ENCODE peak calls at places on chromosomes 7 and 10, in nine cellular contexts. Y is thoracic aorta, E is fibroblast of pulmonary artery, G is nephron progenitor cell, X is body of pancreas, R is endothelial cell of umbilical vein, S is pancreas, U is brain microvascular endothelial cell, F is foreskin fibroblast. N is an unnamed sample.

GRCh38 chr10:101305241-101306230 is 48.4 kb upstream of the BTRC start:
- DNase-seq in Y (no peak), E (no peak), F (no peak), G (no peak), U (no peak), X (no peak), S (no peak), R (no peak), N (no peak)

GRCh38 chr7:32336726-32337125 is 153.5 kb downstream of the LSM5 start:
- DNase-seq in U (no peak), S (no peak), E (no peak), Y (no peak), X (no peak), R (no peak), G (no peak), F (no peak), N (no peak)

GRCh38 chr10:67978749-67979148 is 94.3 kb downstream of the SIRT1 start:
- DNase-seq in S (no peak), R (no peak), E (no peak), Y (no peak), F (no peak), U (no peak), X (no peak), G (no peak), N (no peak)

GRCh38 chr7:31098606-31099360 is 46.7 kb downstream of the ADCYAP1R1 start:
- DNase-seq in R (no peak), E (no peak), X (peak), Y (no peak), F (no peak), G (no peak), U (no peak), S (no peak), N (no peak)

GRCh38 chr7:83469076-83469475 is 179.9 kb downstream of the SEMA3E start:
- DNase-seq in G (no peak), S (no peak), E (peak), X (no peak), Y (no peak), F (peak), U (no peak), R (peak), N (no peak)

GRCh38 chr10:113261130-113261529 is 291.7 kb upstream of the HABP2 start:
- DNase-seq in Y (no peak), S (no peak), X (no peak), U (no peak), F (no peak), E (no peak), R (no peak), G (no peak), N (no peak)

GRCh38 chr10:20797290-20797689 is 99.8 kb downstream of the NEBL start:
- DNase-seq in F (no peak), U (no peak), X (no peak), S (no peak), E (no peak), G (no peak), Y (no peak), R (no peak), N (no peak)

GRCh38 chr10:63437334-63437949 is 28.3 kb downstream of the JMJD1C start:
- DNase-seq in G (no peak), E (no peak), S (no peak), F (no peak), X (no peak), R (peak), U (no peak), Y (no peak), N (no peak)

GRCh38 chr7:51067757-51068156 is 248.9 kb downstream of the COBL start:
- DNase-seq in U (peak), Y (no peak), G (peak), F (peak), R (peak), E (peak), S (peak), X (peak), N (peak)

GRCh38 chr7:25093268-25093802 is 31.7 kb downstream of the CYCS start:
- DNase-seq in G (peak), E (peak), Y (no peak), S (peak), X (peak), R (peak), U (peak), F (peak), N (peak)

GRCh38 chr7:13835442-13835841 is 154.0 kb downstream of the ETV1 start:
- DNase-seq in U (no peak), X (no peak), F (no peak), Y (no peak), S (no peak), E (no peak), R (no peak), G (no peak), N (no peak)

GRCh38 chr7:155602750-155603149 is 41.7 kb upstream of the RBM33 start:
- DNase-seq in R (no peak), F (no peak), X (no peak), E (no peak), G (no peak), S (no peak), U (no peak), Y (no peak), N (no peak)

GRCh38 chr7:35258125-35258890 is 4.4 kb upstream of the TBX20 start:
- DNase-seq in F (no peak), U (no peak), S (no peak), E (peak), X (no peak), G (peak), Y (no peak), R (no peak), N (no peak)

GRCh38 chr7:108226723-108227359 is 96.7 kb upstream of the LAMB4 start:
- DNase-seq in U (no peak), S (no peak), R (no peak), X (no peak), G (no peak), Y (no peak), E (no peak), F (no peak), N (no peak)

GRCh38 chr10:18743926-18744325 is 84.7 kb downstream of the ARL5B start:
- DNase-seq in Y (no peak), F (no peak), G (no peak), X (no peak), S (no peak), U (no peak), E (no peak), R (no peak), N (no peak)

GRCh38 chr10:55628260-55628701 is 732.8 kb downstream of the ZWINT start:
- DNase-seq in G (peak), U (no peak), Y (no peak), E (no peak), S (no peak), F (no peak), R (no peak), X (no peak), N (no peak)

GRCh38 chr7:82167568-82168314 is 275.8 kb downstream of the CACNA2D1 start:
- DNase-seq in Y (no peak), G (no peak), U (no peak), F (no peak), X (no peak), R (no peak), E (peak), S (no peak), N (no peak)

GRCh38 chr10:99654390-99654789 is 4.9 kb upstream of the ENTPD7 start:
- DNase-seq in Y (no peak), X (no peak), E (no peak), S (no peak), F (no peak), U (no peak), G (no peak), R (no peak), N (no peak)

GRCh38 chr10:70461397-70462348 is 16.9 kb upstream of the PALD1 start:
- DNase-seq in U (peak), G (peak), X (peak), R (peak), F (peak), E (peak), S (peak), Y (no peak), N (peak)

GRCh38 chr7:139033346-139034114 is 2.3 kb downstream of the ZC3HAV1L start:
- DNase-seq in F (no peak), U (no peak), X (no peak), Y (no peak), S (no peak), G (no peak), E (no peak), R (no peak), N (no peak)

GRCh38 chr7:130180571-130180971 is 24.6 kb downstream of the TMEM209 start:
- DNase-seq in Y (no peak), X (no peak), E (no peak), R (no peak), S (no peak), U (no peak), F (no peak), G (no peak), N (no peak)

GRCh38 chr10:497898-498451 is 191.5 kb downstream of the DIP2C start:
- DNase-seq in E (no peak), G (no peak), Y (no peak), U (no peak), F (no peak), S (no peak), X (no peak), R (no peak), N (no peak)

GRCh38 chr7:25025218-25025671 is 45.3 kb upstream of the OSBPL3 start:
- DNase-seq in Y (no peak), E (peak), R (peak), S (no peak), U (peak), G (no peak), F (peak), X (no peak), N (peak)

GRCh38 chr10:6033954-6034353 is 28.2 kb downstream of the IL2RA start:
- DNase-seq in E (no peak), R (no peak), U (no peak), X (no peak), F (no peak), G (no peak), Y (no peak), S (no peak), N (no peak)

GRCh38 chr10:103481974-103482531 is 3.0 kb upstream of the CALHM3 start:
- DNase-seq in F (peak), R (peak), E (peak), S (no peak), G (no peak), Y (no peak), X (peak), U (peak), N (peak)

GRCh38 chr10:123007558-123008378 is 827 bp downstream of the IKZF5 start:
- DNase-seq in F (peak), R (peak), E (peak), Y (no peak), X (peak), G (peak), S (peak), U (peak), N (peak)

GRCh38 chr10:28054211-28054888 is 55.5 kb upstream of the ODAD2 start:
- DNase-seq in F (peak), U (peak), E (peak), S (no peak), R (peak), Y (no peak), G (no peak), X (no peak), N (no peak)

GRCh38 chr7:157195868-157196267 is 57.1 kb downstream of the UBE3C start:
- DNase-seq in Y (no peak), F (no peak), R (no peak), S (no peak), X (no peak), U (no peak), E (no peak), G (no peak), N (no peak)

GRCh38 chr10:98309366-98310355 is 41.7 kb upstream of the LOXL4 start:
- DNase-seq in X (peak), U (peak), S (peak), F (peak), R (peak), E (peak), Y (peak), G (peak), N (peak)

GRCh38 chr10:19518632-19519031 is 297.6 kb upstream of the PLXDC2 start:
- DNase-seq in U (no peak), G (no peak), Y (no peak), F (no peak), R (no peak), X (no peak), S (no peak), E (no peak), N (no peak)

GRCh38 chr7:158299607-158300006 is 288.0 kb downstream of the PTPRN2 start:
- DNase-seq in X (no peak), S (no peak), R (no peak), E (no peak), G (no peak), F (no peak), Y (no peak), U (no peak), N (no peak)

GRCh38 chr10:104735036-104735435 is 93.9 kb downstream of the SORCS3 start:
- DNase-seq in X (no peak), S (no peak), Y (no peak), G (peak), U (no peak), E (no peak), F (no peak), R (no peak), N (no peak)

GRCh38 chr10:125709553-125710266 is 9.8 kb upstream of the EDRF1 start:
- DNase-seq in U (no peak), Y (no peak), S (no peak), G (no peak), R (no peak), X (no peak), F (no peak), E (peak), N (no peak)

GRCh38 chr10:48792121-48792520 is 107.4 kb downstream of the WDFY4 start:
- DNase-seq in Y (no peak), R (no peak), U (no peak), X (no peak), S (no peak), E (no peak), G (no peak), F (no peak), N (no peak)

DNA sequence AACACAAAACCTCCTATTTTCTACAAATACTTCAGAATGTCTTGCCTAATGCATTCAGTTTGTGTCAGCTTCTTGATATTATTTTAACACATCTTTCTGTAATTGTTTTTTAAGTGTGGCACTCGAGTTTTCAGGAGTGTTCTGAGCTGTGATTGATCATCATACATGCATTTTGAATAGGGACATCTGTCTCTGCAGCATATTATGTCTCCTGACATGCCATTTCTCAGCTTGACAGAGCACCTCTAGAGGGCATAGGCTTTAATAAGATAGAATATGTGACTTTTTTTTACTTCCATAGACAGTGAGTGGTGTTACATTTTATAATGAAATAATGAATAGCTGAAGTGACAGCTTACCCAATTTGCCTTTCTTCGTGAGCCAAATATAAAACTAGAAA is 219.2 kb upstream of the HDAC9 start:
- DNase-seq in F (no peak), Y (no peak), G (no peak), S (no peak), E (no peak), U (no peak), X (no peak), R (no peak), N (no peak)
- TF ChIP-seq CTCF in F (no peak), Y (no peak), G (no peak), S (no peak), E (peak), U (peak), X (no peak), R (no peak), N (no peak)

GRCh38 chr7:47940482-47941001 is 7.7 kb downstream of the PKD1L1 start:
- DNase-seq in Y (no peak), G (no peak), F (peak), X (no peak), R (peak), E (peak), S (no peak), U (peak), N (no peak)

GRCh38 chr7:47939425-47940036 is 8.7 kb downstream of the PKD1L1 start:
- DNase-seq in X (no peak), F (no peak), U (no peak), R (no peak), S (no peak), Y (no peak), G (no peak), E (no peak), N (no peak)

GRCh38 chr7:47937065-47937687 is 11.1 kb downstream of the PKD1L1 start:
- DNase-seq in X (no peak), U (no peak), S (no peak), F (no peak), G (peak), Y (no peak), E (no peak), R (no peak), N (no peak)

GRCh38 chr7:47937711-47938573 is 10.3 kb downstream of the PKD1L1 start:
- DNase-seq in Y (no peak), S (no peak), E (no peak), X (no peak), R (no peak), U (no peak), G (no peak), F (no peak), N (no peak)

GRCh38 chr7:47938574-47939165 is 9.6 kb downstream of the PKD1L1 start:
- DNase-seq in X (no peak), R (no peak), Y (no peak), U (no peak), E (no peak), S (no peak), F (no peak), G (no peak), N (no peak)
- TF ChIP-seq CTCF in X (no peak), R (no peak), Y (no peak), U (peak), E (no peak), S (no peak), F (peak), G (no peak), N (no peak)

GRCh38 chr10:3292601-3293000 is 120.0 kb upstream of the PITRM1 start:
- DNase-seq in U (peak), S (no peak), X (no peak), R (peak), Y (no peak), G (no peak), F (peak), E (no peak), N (no peak)

GRCh38 chr10:3282341-3282740 is 109.8 kb upstream of the PITRM1 start:
- DNase-seq in S (no peak), E (peak), X (no peak), R (peak), G (no peak), F (no peak), U (no peak), Y (no peak), N (no peak)

GRCh38 chr10:3290550-3290949 is 118.0 kb upstream of the PITRM1 start:
- DNase-seq in U (no peak), G (no peak), R (no peak), X (no peak), Y (no peak), F (no peak), E (no peak), S (no peak), N (no peak)

GRCh38 chr10:3281911-3282310 is 109.3 kb upstream of the PITRM1 start:
- DNase-seq in Y (no peak), G (no peak), S (no peak), E (no peak), F (no peak), U (no peak), X (no peak), R (no peak), N (no peak)

GRCh38 chr10:3287566-3288445 is 115.2 kb upstream of the PITRM1 start:
- DNase-seq in S (peak), Y (no peak), F (no peak), G (no peak), U (no peak), X (peak), E (no peak), R (no peak), N (peak)
- TF ChIP-seq CTCF in S (no peak), Y (no peak), F (no peak), G (no peak), U (no peak), X (no peak), E (no peak), R (no peak), N (no peak)

DNA sequence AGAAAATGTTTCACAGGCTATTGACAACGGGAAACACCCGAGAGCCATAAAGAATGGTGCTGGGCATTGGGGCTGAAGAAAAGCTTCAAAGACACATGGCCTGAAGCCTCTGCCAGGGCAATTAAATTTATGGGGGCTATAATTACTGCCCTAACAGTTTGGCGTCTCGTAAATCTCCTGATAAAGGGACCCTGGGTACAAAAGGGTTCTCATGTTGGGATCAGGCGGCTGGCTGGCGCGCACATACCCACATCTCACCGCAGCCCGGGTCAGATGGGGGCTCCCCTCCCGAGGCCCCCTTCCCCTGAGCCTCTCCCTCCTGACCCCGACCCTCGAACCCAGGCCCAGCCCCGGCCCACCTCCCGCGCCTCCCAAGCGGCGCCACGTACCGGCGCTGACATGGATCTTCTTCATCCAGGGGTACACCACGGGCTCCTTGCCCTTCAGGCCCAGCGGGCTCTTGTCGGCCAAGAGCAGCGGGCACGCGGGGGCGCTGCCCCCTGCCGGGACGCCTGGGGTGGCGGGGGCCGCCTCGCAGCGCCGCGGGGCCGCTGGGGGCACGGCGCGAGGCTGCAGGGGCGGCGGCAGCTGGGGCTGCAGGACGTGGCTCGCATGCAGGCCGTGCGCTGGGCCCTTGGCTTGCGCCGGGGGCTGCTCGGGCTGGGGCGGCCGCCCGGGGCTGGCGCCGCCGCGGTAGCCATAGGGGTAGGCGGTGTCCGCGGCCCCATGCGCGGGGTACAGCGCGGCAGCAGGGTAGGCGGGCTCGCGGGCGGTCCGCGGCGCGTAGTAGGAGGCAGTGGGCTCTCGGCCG is 623 bp downstream of the HOXA4 start:
- DNase-seq in Y (no peak), R (peak), G (peak), S (no peak), F (no peak), X (no peak), E (no peak), U (no peak), N (no peak)
- TF ChIP-seq CTCF in Y (no peak), R (peak), G (no peak), S (no peak), F (no peak), X (no peak), E (no peak), U (no peak), N (no peak)

GRCh38 chr10:129258570-129258969 is 208.5 kb upstream of the MGMT start:
- DNase-seq in R (peak), U (no peak), Y (no peak), S (no peak), G (no peak), X (no peak), E (peak), F (no peak), N (no peak)
- TF ChIP-seq CTCF in R (no peak), U (no peak), Y (no peak), S (no peak), G (no peak), X (no peak), E (no peak), F (no peak), N (no peak)

N was measured in Calu3.